ENCODE peak calls at places on chromosomes 7 and 10, in six cellular contexts. One of them, this sample, is unnamed.

GRCh38 chr7:155568961-155569360 is 22.6 kb upstream of the CNPY1 start:
- DNase-seq in lower lobe of right lung: no peak
- DNase-seq in activated T-helper 1 cell treated with anti-CD3 and anti-CD28 coated beads, Interleukin-12 subunit alpha, Interleukin-12 subunit beta, Interleukin-2, Interleukin-4 antibody, amounts not matched to agents 30 ng/mL and 10 ng/mL and 1 ng/mL, durations not matched to agents 14 hours and 24 hours and 36 hours: no peak
- DNase-seq in natural killer cell: no peak
- DNase-seq in GM06990: no peak
- DNase-seq in neural crest cell: no peak
- DNase-seq in this sample: no peak

GRCh38 chr7:100400041-100400440 is 26.8 kb downstream of the PILRA start:
- DNase-seq in lower lobe of right lung: no peak
- DNase-seq in activated T-helper 1 cell treated with anti-CD3 and anti-CD28 coated beads, Interleukin-12 subunit alpha, Interleukin-12 subunit beta, Interleukin-2, Interleukin-4 antibody, amounts not matched to agents 30 ng/mL and 10 ng/mL and 1 ng/mL, durations not matched to agents 14 hours and 24 hours and 36 hours: no peak
- DNase-seq in natural killer cell: no peak
- DNase-seq in GM06990: no peak
- DNase-seq in neural crest cell: no peak
- DNase-seq in this sample: no peak

GRCh38 chr10:121994429-121994881 is 5.5 kb downstream of the TACC2 start:
- DNase-seq in lower lobe of right lung: no peak
- DNase-seq in activated T-helper 1 cell treated with anti-CD3 and anti-CD28 coated beads, Interleukin-12 subunit alpha, Interleukin-12 subunit beta, Interleukin-2, Interleukin-4 antibody, amounts not matched to agents 30 ng/mL and 10 ng/mL and 1 ng/mL, durations not matched to agents 14 hours and 24 hours and 36 hours: no peak
- DNase-seq in natural killer cell: no peak
- DNase-seq in GM06990: no peak
- DNase-seq in neural crest cell: no peak
- DNase-seq in this sample: no peak

GRCh38 chr10:49112098-49112497 is 3.2 kb downstream of the VSTM4 start:
- DNase-seq in lower lobe of right lung: no peak
- DNase-seq in activated T-helper 1 cell treated with anti-CD3 and anti-CD28 coated beads, Interleukin-12 subunit alpha, Interleukin-12 subunit beta, Interleukin-2, Interleukin-4 antibody, amounts not matched to agents 30 ng/mL and 10 ng/mL and 1 ng/mL, durations not matched to agents 14 hours and 24 hours and 36 hours: no peak
- DNase-seq in natural killer cell: no peak
- DNase-seq in GM06990: no peak
- DNase-seq in neural crest cell: no peak
- DNase-seq in this sample: no peak

GRCh38 chr7:102841290-102841689 is 71.5 kb upstream of the LRRC17 start:
- DNase-seq in lower lobe of right lung: no peak
- DNase-seq in activated T-helper 1 cell treated with anti-CD3 and anti-CD28 coated beads, Interleukin-12 subunit alpha, Interleukin-12 subunit beta, Interleukin-2, Interleukin-4 antibody, amounts not matched to agents 30 ng/mL and 10 ng/mL and 1 ng/mL, durations not matched to agents 14 hours and 24 hours and 36 hours: no peak
- DNase-seq in natural killer cell: no peak
- DNase-seq in GM06990: no peak
- DNase-seq in neural crest cell: no peak
- DNase-seq in this sample: no peak

GRCh38 chr10:71437537-71438058 is 40.9 kb downstream of the CDH23 start:
- DNase-seq in lower lobe of right lung: no peak
- DNase-seq in activated T-helper 1 cell treated with anti-CD3 and anti-CD28 coated beads, Interleukin-12 subunit alpha, Interleukin-12 subunit beta, Interleukin-2, Interleukin-4 antibody, amounts not matched to agents 30 ng/mL and 10 ng/mL and 1 ng/mL, durations not matched to agents 14 hours and 24 hours and 36 hours: no peak
- DNase-seq in natural killer cell: no peak
- DNase-seq in GM06990: no peak
- DNase-seq in neural crest cell: no peak
- DNase-seq in this sample: no peak

GRCh38 chr7:158702944-158703343 is 1.7 kb downstream of the NCAPG2 start:
- DNase-seq in lower lobe of right lung: no peak
- DNase-seq in activated T-helper 1 cell treated with anti-CD3 and anti-CD28 coated beads, Interleukin-12 subunit alpha, Interleukin-12 subunit beta, Interleukin-2, Interleukin-4 antibody, amounts not matched to agents 30 ng/mL and 10 ng/mL and 1 ng/mL, durations not matched to agents 14 hours and 24 hours and 36 hours: no peak
- DNase-seq in natural killer cell: no peak
- DNase-seq in GM06990: no peak
- DNase-seq in neural crest cell: no peak
- DNase-seq in this sample: no peak

GRCh38 chr7:94620703-94621118 is 35.2 kb downstream of the SGCE start:
- DNase-seq in lower lobe of right lung: peak; percentile 46
- DNase-seq in activated T-helper 1 cell treated with anti-CD3 and anti-CD28 coated beads, Interleukin-12 subunit alpha, Interleukin-12 subunit beta, Interleukin-2, Interleukin-4 antibody, amounts not matched to agents 30 ng/mL and 10 ng/mL and 1 ng/mL, durations not matched to agents 14 hours and 24 hours and 36 hours: peak; percentile 17
- DNase-seq in natural killer cell: no peak
- DNase-seq in GM06990: peak; percentile 63
- DNase-seq in neural crest cell: no peak
- DNase-seq in this sample: peak; percentile 77

GRCh38 chr7:134942690-134943466 is 43.4 kb upstream of the AGBL3 start:
- DNase-seq in lower lobe of right lung: no peak
- DNase-seq in activated T-helper 1 cell treated with anti-CD3 and anti-CD28 coated beads, Interleukin-12 subunit alpha, Interleukin-12 subunit beta, Interleukin-2, Interleukin-4 antibody, amounts not matched to agents 30 ng/mL and 10 ng/mL and 1 ng/mL, durations not matched to agents 14 hours and 24 hours and 36 hours: no peak
- DNase-seq in natural killer cell: no peak
- DNase-seq in GM06990: no peak
- DNase-seq in neural crest cell: no peak
- DNase-seq in this sample: no peak

GRCh38 chr10:100232101-100232500 is 2.7 kb upstream of the CHUK start:
- DNase-seq in lower lobe of right lung: no peak
- DNase-seq in activated T-helper 1 cell treated with anti-CD3 and anti-CD28 coated beads, Interleukin-12 subunit alpha, Interleukin-12 subunit beta, Interleukin-2, Interleukin-4 antibody, amounts not matched to agents 30 ng/mL and 10 ng/mL and 1 ng/mL, durations not matched to agents 14 hours and 24 hours and 36 hours: no peak
- DNase-seq in natural killer cell: no peak
- DNase-seq in GM06990: no peak
- DNase-seq in neural crest cell: no peak
- DNase-seq in this sample: no peak

GRCh38 chr7:26147030-26147429 is 5.0 kb upstream of the NFE2L3 start:
- DNase-seq in lower lobe of right lung: peak; percentile 81
- DNase-seq in activated T-helper 1 cell treated with anti-CD3 and anti-CD28 coated beads, Interleukin-12 subunit alpha, Interleukin-12 subunit beta, Interleukin-2, Interleukin-4 antibody, amounts not matched to agents 30 ng/mL and 10 ng/mL and 1 ng/mL, durations not matched to agents 14 hours and 24 hours and 36 hours: no peak
- DNase-seq in natural killer cell: no peak
- DNase-seq in GM06990: no peak
- DNase-seq in neural crest cell: no peak
- DNase-seq in this sample: no peak

GRCh38 chr10:49627644-49628247 is 13.9 kb downstream of the CHAT start:
- DNase-seq in lower lobe of right lung: no peak
- DNase-seq in activated T-helper 1 cell treated with anti-CD3 and anti-CD28 coated beads, Interleukin-12 subunit alpha, Interleukin-12 subunit beta, Interleukin-2, Interleukin-4 antibody, amounts not matched to agents 30 ng/mL and 10 ng/mL and 1 ng/mL, durations not matched to agents 14 hours and 24 hours and 36 hours: no peak
- DNase-seq in natural killer cell: no peak
- DNase-seq in GM06990: no peak
- DNase-seq in neural crest cell: no peak
- DNase-seq in this sample: no peak

GRCh38 chr7:19268737-19269136 is 123.5 kb upstream of the FERD3L start:
- DNase-seq in lower lobe of right lung: no peak
- DNase-seq in activated T-helper 1 cell treated with anti-CD3 and anti-CD28 coated beads, Interleukin-12 subunit alpha, Interleukin-12 subunit beta, Interleukin-2, Interleukin-4 antibody, amounts not matched to agents 30 ng/mL and 10 ng/mL and 1 ng/mL, durations not matched to agents 14 hours and 24 hours and 36 hours: no peak
- DNase-seq in natural killer cell: no peak
- DNase-seq in GM06990: no peak
- DNase-seq in neural crest cell: no peak
- DNase-seq in this sample: no peak

GRCh38 chr10:48547981-48548380 is 56.9 kb downstream of the ARHGAP22 start:
- DNase-seq in lower lobe of right lung: no peak
- DNase-seq in activated T-helper 1 cell treated with anti-CD3 and anti-CD28 coated beads, Interleukin-12 subunit alpha, Interleukin-12 subunit beta, Interleukin-2, Interleukin-4 antibody, amounts not matched to agents 30 ng/mL and 10 ng/mL and 1 ng/mL, durations not matched to agents 14 hours and 24 hours and 36 hours: no peak
- DNase-seq in natural killer cell: no peak
- DNase-seq in GM06990: no peak
- DNase-seq in neural crest cell: no peak
- DNase-seq in this sample: no peak